ENCODE peak calls at places on chromosomes 1 and 21, in five cellular contexts. One of them, this sample, is unnamed. For H3K36me3, the result is how much of the 10 kb centered on the place peaks cover.

GRCh38 chr1:163303561-163303960 is 18.2 kb upstream of the NUF2 start:
- DNase-seq in aorta: no peak
- DNase-seq in WERI-Rb-1: no peak
- DNase-seq in fibroblast of lung: no peak
- DNase-seq in esophagus squamous epithelium: no peak
- DNase-seq in this sample: no peak

GRCh38 chr1:164320780-164321683 is 238.0 kb upstream of the PBX1 start:
- DNase-seq in aorta: peak
- DNase-seq in WERI-Rb-1: peak
- DNase-seq in fibroblast of lung: peak
- DNase-seq in esophagus squamous epithelium: no peak
- DNase-seq in this sample: peak

GRCh38 chr1:40530735-40531380 is 579 bp upstream of the ZNF684 start:
- DNase-seq in aorta: no peak
- DNase-seq in WERI-Rb-1: no peak
- DNase-seq in fibroblast of lung: no peak
- DNase-seq in esophagus squamous epithelium: no peak
- DNase-seq in this sample: no peak

GRCh38 chr1:201134405-201134804 is 7.4 kb upstream of the ASCL5 start:
- DNase-seq in aorta: no peak
- DNase-seq in WERI-Rb-1: no peak
- DNase-seq in fibroblast of lung: no peak
- DNase-seq in esophagus squamous epithelium: no peak
- DNase-seq in this sample: no peak

GRCh38 chr1:201753492-201753891 is 75.5 kb upstream of the IPO9 start:
- DNase-seq in aorta: no peak
- DNase-seq in WERI-Rb-1: no peak
- DNase-seq in fibroblast of lung: no peak
- DNase-seq in esophagus squamous epithelium: no peak
- DNase-seq in this sample: no peak

GRCh38 chr1:186648606-186649005 is 31.6 kb downstream of the PTGS2 start:
- DNase-seq in aorta: no peak
- DNase-seq in WERI-Rb-1: no peak
- DNase-seq in fibroblast of lung: no peak
- DNase-seq in esophagus squamous epithelium: no peak
- DNase-seq in this sample: no peak

GRCh38 chr21:20998886-20999285 is 677 bp downstream of the NCAM2 start:
- DNase-seq in aorta: no peak
- DNase-seq in WERI-Rb-1: no peak
- DNase-seq in fibroblast of lung: no peak
- DNase-seq in esophagus squamous epithelium: no peak
- DNase-seq in this sample: no peak

GRCh38 chr21:25818156-25818950 is 83.6 kb downstream of the GABPA start:
- DNase-seq in aorta: no peak
- DNase-seq in WERI-Rb-1: no peak
- DNase-seq in fibroblast of lung: no peak
- DNase-seq in esophagus squamous epithelium: no peak
- DNase-seq in this sample: peak

GRCh38 chr1:44619261-44619900 is 54.9 kb downstream of the TMEM53 start:
- DNase-seq in aorta: no peak
- DNase-seq in WERI-Rb-1: no peak
- DNase-seq in fibroblast of lung: peak
- DNase-seq in esophagus squamous epithelium: no peak
- DNase-seq in this sample: peak

GRCh38 chr1:161949543-161949942 is 74.1 kb downstream of the OLFML2B start:
- DNase-seq in aorta: no peak
- DNase-seq in WERI-Rb-1: no peak
- DNase-seq in fibroblast of lung: no peak
- DNase-seq in esophagus squamous epithelium: no peak
- DNase-seq in this sample: no peak

GRCh38 chr1:205766038-205766437 is 9.2 kb downstream of the RAB29 start:
- DNase-seq in aorta: no peak
- DNase-seq in WERI-Rb-1: no peak
- DNase-seq in fibroblast of lung: no peak
- DNase-seq in esophagus squamous epithelium: no peak
- DNase-seq in this sample: no peak

GRCh38 chr1:220734571-220735326 is 13.4 kb upstream of the MTARC2 start:
- DNase-seq in aorta: no peak
- DNase-seq in WERI-Rb-1: no peak
- DNase-seq in fibroblast of lung: peak
- DNase-seq in esophagus squamous epithelium: no peak
- DNase-seq in this sample: no peak

GRCh38 chr1:6163973-6164617 is 16.0 kb downstream of the CHD5 start:
- DNase-seq in aorta: no peak
- DNase-seq in WERI-Rb-1: no peak
- DNase-seq in fibroblast of lung: no peak
- DNase-seq in esophagus squamous epithelium: no peak
- DNase-seq in this sample: no peak

GRCh38 chr1:202709276-202710041 is 795 bp downstream of the SYT2 start:
- DNase-seq in aorta: no peak
- DNase-seq in WERI-Rb-1: peak
- DNase-seq in fibroblast of lung: no peak
- DNase-seq in esophagus squamous epithelium: no peak
- DNase-seq in this sample: peak

GRCh38 chr21:16587141-16587570 is 857.4 kb downstream of the USP25 start:
- DNase-seq in aorta: peak
- DNase-seq in WERI-Rb-1: no peak
- DNase-seq in fibroblast of lung: peak
- DNase-seq in esophagus squamous epithelium: no peak
- DNase-seq in this sample: no peak

GRCh38 chr1:89603651-89604413 is 29.1 kb upstream of the LRRC8C start:
- DNase-seq in aorta: no peak
- DNase-seq in WERI-Rb-1: no peak
- DNase-seq in fibroblast of lung: peak
- DNase-seq in esophagus squamous epithelium: no peak
- DNase-seq in this sample: no peak

GRCh38 chr1:8342325-8342724 is 24.4 kb downstream of the SLC45A1 start:
- DNase-seq in aorta: no peak
- DNase-seq in WERI-Rb-1: no peak
- DNase-seq in fibroblast of lung: peak
- DNase-seq in esophagus squamous epithelium: no peak
- DNase-seq in this sample: no peak

GRCh38 chr1:2098839-2099785 is 48.9 kb downstream of the PRKCZ start:
- DNase-seq in aorta: peak
- DNase-seq in WERI-Rb-1: no peak
- DNase-seq in fibroblast of lung: no peak
- DNase-seq in esophagus squamous epithelium: no peak
- DNase-seq in this sample: no peak

GRCh38 chr1:78237364-78237916 is 191.7 kb downstream of the GIPC2 start:
- DNase-seq in aorta: no peak
- DNase-seq in WERI-Rb-1: no peak
- DNase-seq in fibroblast of lung: no peak
- DNase-seq in esophagus squamous epithelium: no peak
- DNase-seq in this sample: peak

GRCh38 chr1:218451415-218451814 is 106.3 kb downstream of the TGFB2 start:
- DNase-seq in aorta: no peak
- DNase-seq in WERI-Rb-1: no peak
- DNase-seq in fibroblast of lung: no peak
- DNase-seq in esophagus squamous epithelium: no peak
- DNase-seq in this sample: no peak

GRCh38 chr1:226541631-226542622 is 6.6 kb upstream of the STUM start:
- DNase-seq in aorta: peak
- DNase-seq in WERI-Rb-1: no peak
- DNase-seq in fibroblast of lung: no peak
- DNase-seq in esophagus squamous epithelium: no peak
- DNase-seq in this sample: no peak

GRCh38 chr1:116393015-116393414 is 20.0 kb downstream of the ATP1A1 start:
- DNase-seq in aorta: no peak
- DNase-seq in WERI-Rb-1: no peak
- DNase-seq in fibroblast of lung: no peak
- DNase-seq in esophagus squamous epithelium: no peak
- DNase-seq in this sample: no peak

GRCh38 chr1:228275435-228276342 is 67.8 kb downstream of the OBSCN start:
- DNase-seq in aorta: peak
- DNase-seq in WERI-Rb-1: peak
- DNase-seq in fibroblast of lung: peak
- DNase-seq in esophagus squamous epithelium: peak
- DNase-seq in this sample: peak

GRCh38 chr1:228273720-228274451 is 66.0 kb downstream of the OBSCN start:
- DNase-seq in aorta: no peak
- DNase-seq in WERI-Rb-1: no peak
- DNase-seq in fibroblast of lung: no peak
- DNase-seq in esophagus squamous epithelium: no peak
- DNase-seq in this sample: peak

GRCh38 chr1:228275154-228275434 is 67.2 kb downstream of the OBSCN start:
- DNase-seq in aorta: no peak
- DNase-seq in WERI-Rb-1: no peak
- DNase-seq in fibroblast of lung: no peak
- DNase-seq in esophagus squamous epithelium: no peak
- DNase-seq in this sample: no peak

GRCh38 chr1:228272831-228273571 is 65.2 kb downstream of the OBSCN start:
- DNase-seq in aorta: no peak
- DNase-seq in WERI-Rb-1: no peak
- DNase-seq in fibroblast of lung: no peak
- DNase-seq in esophagus squamous epithelium: no peak
- DNase-seq in this sample: peak

DNA sequence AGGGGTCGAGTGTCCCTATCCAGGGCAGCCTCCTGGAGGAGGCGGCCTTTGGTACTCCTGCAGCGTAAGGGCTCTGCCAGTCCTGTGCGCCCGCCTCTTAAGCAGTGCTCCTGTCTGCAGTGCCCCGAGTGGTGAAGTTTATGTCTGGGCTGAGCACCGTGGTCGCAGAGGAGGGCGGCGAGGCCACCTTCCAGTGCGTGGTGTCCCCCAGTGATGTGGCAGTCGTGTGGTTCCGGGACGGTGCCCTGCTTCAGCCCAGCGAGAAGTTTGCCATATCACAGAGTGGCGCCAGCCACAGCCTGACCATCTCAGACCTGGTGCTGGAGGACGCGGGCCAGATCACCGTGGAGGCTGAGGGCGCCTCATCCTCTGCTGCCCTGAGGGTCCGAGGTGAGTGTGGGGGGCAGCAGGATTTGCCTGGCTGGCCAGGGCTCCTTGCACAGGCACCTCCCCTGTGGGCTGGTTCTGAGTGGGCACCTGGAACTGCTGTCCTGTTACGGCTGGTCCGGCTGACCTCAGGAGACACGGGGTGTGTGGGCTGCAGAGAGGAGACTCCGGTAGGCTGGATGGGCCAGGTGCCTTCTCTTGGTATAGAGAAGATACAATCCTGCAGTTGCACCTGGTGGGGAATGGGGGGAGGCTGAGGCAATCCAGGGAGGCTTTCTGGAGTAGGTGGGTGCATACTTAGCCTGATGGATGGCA is 66.8 kb downstream of the OBSCN start:
- DNase-seq in aorta: no peak
- DNase-seq in WERI-Rb-1: no peak
- DNase-seq in fibroblast of lung: no peak
- DNase-seq in esophagus squamous epithelium: no peak
- DNase-seq in this sample: peak
- H3K4me3 ChIP-seq in aorta: no peak
- H3K4me3 ChIP-seq in WERI-Rb-1: no peak
- H3K4me3 ChIP-seq in fibroblast of lung: no peak
- H3K4me3 ChIP-seq in esophagus squamous epithelium: peak
- H3K4me3 ChIP-seq in this sample: no peak

DNA sequence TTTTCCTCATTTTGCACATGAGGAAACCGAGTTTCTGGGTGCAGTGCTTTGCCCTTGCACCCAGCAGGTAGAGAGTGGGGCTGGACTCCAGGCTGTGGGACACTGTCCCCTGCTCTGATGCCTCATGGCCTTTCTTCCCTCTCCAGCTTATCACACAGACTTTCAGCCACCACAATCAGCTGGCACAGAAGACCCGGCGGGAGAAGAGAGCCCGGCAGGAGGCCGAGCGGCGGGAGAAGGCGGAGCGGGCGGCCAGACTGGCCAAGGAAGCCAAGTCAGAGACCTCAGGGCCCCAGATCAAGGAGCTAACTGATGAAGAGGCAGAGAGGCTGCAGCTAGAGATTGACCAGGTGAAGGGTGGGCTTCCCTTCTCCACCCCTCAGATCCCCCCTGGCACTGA is 19.0 kb downstream of the KDF1 start:
- DNase-seq in aorta: no peak
- DNase-seq in WERI-Rb-1: no peak
- DNase-seq in fibroblast of lung: no peak
- DNase-seq in esophagus squamous epithelium: no peak
- DNase-seq in this sample: no peak
- H3K36me3 ChIP-seq in aorta: under half
- H3K36me3 ChIP-seq in WERI-Rb-1: half or more
- H3K36me3 ChIP-seq in fibroblast of lung: under half
- H3K36me3 ChIP-seq in esophagus squamous epithelium: half or more
- H3K36me3 ChIP-seq in this sample: under half

GRCh38 chr1:64597151-64597550 is 127.2 kb downstream of the CACHD1 start:
- DNase-seq in aorta: no peak
- DNase-seq in WERI-Rb-1: no peak
- DNase-seq in fibroblast of lung: no peak
- DNase-seq in esophagus squamous epithelium: no peak
- DNase-seq in this sample: no peak
- H3K4me3 ChIP-seq in aorta: no peak
- H3K4me3 ChIP-seq in WERI-Rb-1: no peak
- H3K4me3 ChIP-seq in fibroblast of lung: no peak
- H3K4me3 ChIP-seq in esophagus squamous epithelium: no peak
- H3K4me3 ChIP-seq in this sample: no peak

DNA sequence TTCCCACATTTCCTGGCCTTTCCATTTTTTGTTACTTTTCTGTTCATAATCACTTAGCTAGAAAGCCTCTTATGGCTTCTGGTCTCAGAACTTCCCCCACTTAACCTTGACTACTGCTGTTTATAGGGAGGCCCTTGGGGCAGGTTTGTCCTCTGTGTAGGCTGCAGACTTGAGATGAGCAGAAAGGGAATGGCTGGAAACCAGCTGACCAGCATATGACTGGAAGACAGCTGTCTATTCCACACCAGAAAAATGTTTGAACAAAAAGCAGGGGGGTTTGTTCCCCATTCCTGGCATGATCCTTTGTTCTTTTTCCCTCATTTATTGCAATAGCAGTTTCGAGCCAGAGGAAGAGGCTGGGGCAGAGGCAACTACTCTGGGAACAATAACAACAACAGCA is 4.9 kb upstream of the SH3D21 start:
- DNase-seq in aorta: no peak
- DNase-seq in WERI-Rb-1: no peak
- DNase-seq in fibroblast of lung: no peak
- DNase-seq in esophagus squamous epithelium: no peak
- DNase-seq in this sample: no peak
- H3K36me3 ChIP-seq in aorta: under half
- H3K36me3 ChIP-seq in WERI-Rb-1: half or more
- H3K36me3 ChIP-seq in fibroblast of lung: under half
- H3K36me3 ChIP-seq in esophagus squamous epithelium: half or more
- H3K36me3 ChIP-seq in this sample: under half